ENCODE peak calls at places on chromosomes 4 and X, in seven cellular contexts. L is right atrium auricular region, K is heart right ventricle, O is RWPE1, T is endothelial cell, R is GM10248, S is WTC11. V is an unnamed sample.

GRCh38 chrX:9525511-9526248 is 60.8 kb downstream of the TBL1X start:
- DNase-seq in R (peak; percentile 20), K (no peak), O (no peak), T (no peak), S (no peak), L (no peak), V (no peak)

GRCh38 chrX:24870143-24870542 is 145.6 kb downstream of the ARX start:
- DNase-seq in R (no peak), T (no peak), S (no peak), O (no peak), L (no peak), K (no peak), V (no peak)

GRCh38 chrX:150692296-150692695 is 900 bp upstream of the MTMR1 start:
- DNase-seq in R (no peak), O (no peak), L (no peak), S (no peak), K (no peak), T (no peak), V (no peak)

GRCh38 chr4:60216752-60217151 is 983.4 kb upstream of the ADGRL3 start:
- DNase-seq in O (peak; percentile 64), K (no peak), S (no peak), T (no peak), R (no peak), L (no peak), V (no peak)

GRCh38 chr4:67776746-67777145 is 22.6 kb upstream of the GNRHR start:
- DNase-seq in L (no peak), T (no peak), R (no peak), O (no peak), K (no peak), S (no peak), V (no peak)

GRCh38 chr4:48064349-48064748 is 47.8 kb downstream of the NIPAL1 start:
- DNase-seq in L (no peak), R (peak; percentile 25), K (no peak), S (no peak), T (no peak), O (no peak), V (peak; percentile 35)

GRCh38 chr4:77007358-77008230 is 58.0 kb downstream of the SEPTIN11 start:
- DNase-seq in K (no peak), R (peak; percentile 29), T (no peak), O (no peak), L (peak; percentile 66), S (no peak), V (peak; percentile 33)

GRCh38 chrX:118536687-118537461 is 41.3 kb downstream of the DOCK11 start:
- DNase-seq in S (peak; percentile 11), K (no peak), T (peak; percentile 3), L (no peak), O (no peak), R (peak; percentile 14), V (no peak)

GRCh38 chr4:176185068-176185467 is 10.3 kb downstream of the SPATA4 start:
- DNase-seq in S (no peak), K (no peak), R (no peak), O (peak; percentile 45), L (no peak), T (no peak), V (no peak)

GRCh38 chrX:135295944-135296305 is 13.4 kb upstream of the ETDC start:
- DNase-seq in K (no peak), O (no peak), T (no peak), R (no peak), L (no peak), S (no peak), V (no peak)

DNA sequence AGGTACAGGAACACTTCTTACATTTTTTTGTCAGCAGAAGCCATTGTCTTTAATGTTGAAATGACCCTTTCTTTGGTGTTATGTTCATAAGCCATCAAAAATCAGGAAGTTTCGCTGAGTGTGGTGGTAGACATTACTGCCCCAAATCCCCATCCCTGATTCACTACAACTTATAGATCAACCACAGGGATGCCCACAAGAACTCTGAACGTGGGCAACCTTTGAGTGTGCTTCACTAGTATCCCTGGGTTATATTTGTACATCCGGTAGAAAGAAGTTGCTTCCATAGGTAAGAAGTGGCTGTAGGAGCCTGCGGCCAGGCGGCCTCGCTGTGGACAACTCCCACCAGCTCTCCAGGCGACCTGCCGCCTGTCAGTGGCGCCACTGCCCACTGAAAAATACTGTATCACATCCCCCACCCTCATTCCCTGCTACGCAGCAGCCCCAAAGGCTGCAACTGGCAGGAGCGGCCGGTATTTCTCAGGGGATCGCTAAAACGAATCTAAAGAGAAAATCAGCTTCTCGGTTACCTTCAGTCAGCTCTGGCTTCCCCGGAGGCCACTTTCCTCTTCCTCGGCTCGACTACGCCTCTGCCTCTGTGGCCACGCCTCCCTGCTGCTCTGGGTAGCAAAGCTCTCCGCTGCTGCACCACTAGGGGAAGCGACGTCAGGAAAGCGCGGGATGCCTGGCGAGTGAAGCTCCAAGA is 13.9 kb upstream of the ETDC start:
- DNase-seq in T (peak; percentile 6), R (peak; percentile 62), S (peak; percentile 73), L (no peak), O (no peak), K (peak; percentile 29), V (peak; percentile 46)
- TF ChIP-seq CTCF in T (no peak), R (peak; percentile 20), S (no peak), L (no peak), O (no peak), K (peak; percentile 13), V (peak; percentile 24)

GRCh38 chrX:7580127-7580526 is 262.8 kb upstream of the VCX start:
- DNase-seq in L (no peak), T (no peak), K (no peak), S (no peak), O (no peak), R (no peak), V (no peak)

GRCh38 chrX:7582191-7582590 is 260.8 kb upstream of the VCX start:
- DNase-seq in L (no peak), R (no peak), O (no peak), S (no peak), T (no peak), K (no peak), V (no peak)

DNA sequence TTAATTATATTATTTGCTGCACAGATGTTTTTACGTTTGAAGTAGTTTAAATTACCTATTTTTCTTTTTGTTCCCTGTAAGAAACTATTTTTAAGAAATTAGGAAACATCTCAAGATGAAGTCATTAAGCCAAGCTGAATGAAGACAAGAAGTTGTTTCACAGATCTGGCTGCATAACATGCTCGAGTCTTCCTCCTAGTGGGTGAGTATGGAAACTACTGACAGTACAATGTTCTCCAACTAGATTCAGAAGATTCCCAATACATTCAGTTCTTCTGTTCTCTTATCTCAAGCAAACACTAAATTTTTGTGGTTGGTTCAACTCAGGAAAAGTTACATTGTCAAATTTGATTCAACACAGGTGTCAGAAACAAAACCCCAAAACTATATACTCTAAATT is 256.8 kb upstream of the VCX start:
- DNase-seq in T (peak; percentile 11), K (no peak), R (peak; percentile 17), S (no peak), L (no peak), O (peak; percentile 5), V (peak; percentile 44)
- TF ChIP-seq CTCF in T (peak; percentile 33), K (peak; percentile 34), R (peak; percentile 49), S (peak; percentile 14), L (no peak), O (peak; percentile 11), V (peak; percentile 73)

DNA sequence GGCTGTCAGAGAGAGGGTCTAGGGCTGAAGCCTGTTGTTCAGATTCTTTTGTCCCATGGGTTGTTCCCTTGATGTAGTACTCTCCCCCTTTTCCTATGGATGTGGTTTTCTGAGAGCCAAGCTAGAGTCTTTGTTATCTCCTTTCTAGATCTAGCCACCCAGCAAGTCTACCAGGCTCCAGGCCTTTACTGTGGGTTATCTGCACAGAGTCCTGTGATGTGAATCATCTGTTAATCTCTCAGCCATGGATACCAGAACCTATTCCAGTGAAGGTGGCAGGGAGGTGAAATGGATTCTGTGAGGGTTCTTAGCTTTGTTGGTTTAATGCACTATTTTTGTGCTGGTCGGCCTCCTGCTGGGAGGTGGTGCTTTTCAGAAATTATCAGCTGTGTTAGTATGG is 109.5 kb downstream of the PRR32 start:
- DNase-seq in T (no peak), O (no peak), S (no peak), K (no peak), L (no peak), R (no peak), V (no peak)
- TF ChIP-seq CTCF in T (no peak), O (no peak), S (no peak), K (no peak), L (no peak), R (no peak), V (no peak)

GRCh38 chrX:40282901-40283674 is 185.3 kb upstream of the BCOR start:
- DNase-seq in K (no peak), L (no peak), O (no peak), R (no peak), T (no peak), S (no peak), V (no peak)
- TF ChIP-seq CTCF in K (no peak), L (no peak), O (no peak), R (no peak), T (no peak), S (no peak), V (no peak)

V was measured in GM13977.